ENCODE peak calls at places on chromosomes 13 and 19, in ten cellular contexts. Z, O, C, J, I, H, V, P, X and E are unnamed samples.

GRCh38 chr13:40639226-40639681 is 27.2 kb downstream of the FOXO1 start:
- DNase-seq in X (no peak), V (no peak), P (no peak), O (peak; percentile 79), I (no peak), Z (no peak), J (peak; percentile 49), H (peak; percentile 39), C (no peak), E (no peak)

GRCh38 chr19:23436944-23437343 is 41.7 kb upstream of the ZNF91 start:
- DNase-seq in C (no peak), I (no peak), P (no peak), X (no peak), J (no peak), V (no peak), H (peak; percentile 18), O (peak; percentile 2), Z (no peak), E (no peak)

GRCh38 chr13:73273737-73274136 is 214.9 kb downstream of the KLF5 start:
- DNase-seq in H (no peak), V (no peak), J (peak; percentile 31), O (peak; percentile 20), P (no peak), Z (no peak), X (no peak), I (no peak), C (no peak), E (no peak)

GRCh38 chr13:113497217-113497616 is 6.7 kb upstream of the DCUN1D2 start:
- DNase-seq in I (no peak), J (no peak), V (no peak), P (no peak), C (no peak), Z (no peak), X (no peak), O (no peak), H (no peak), E (no peak)

GRCh38 chr13:33372251-33372919 is 86.8 kb upstream of the STARD13 start:
- DNase-seq in J (no peak), H (no peak), Z (no peak), V (no peak), O (peak; percentile 16), P (no peak), C (no peak), I (no peak), X (no peak), E (no peak)

GRCh38 chr13:43698743-43699142 is 88.0 kb downstream of the ENOX1 start:
- DNase-seq in P (no peak), O (peak; percentile 88), H (no peak), C (no peak), Z (no peak), X (no peak), V (no peak), J (peak; percentile 19), I (no peak), E (no peak)

GRCh38 chr19:7657047-7657779 is 11.6 kb upstream of the RETN start:
- DNase-seq in P (no peak), I (no peak), C (no peak), J (peak; percentile 39), X (peak; percentile 34), O (peak; percentile 12), V (no peak), H (peak; percentile 78), Z (no peak), E (no peak)

GRCh38 chr13:112580211-112580610 is 7.7 kb downstream of the TUBGCP3 start:
- DNase-seq in O (no peak), J (no peak), P (no peak), X (no peak), Z (no peak), H (no peak), I (no peak), V (no peak), C (no peak), E (no peak)